ENCODE peak calls at places on chromosomes 3 and 15, in seven cellular contexts. One of them, this sample, is unnamed.

GRCh38 chr3:32934150-32934742 is 17.2 kb upstream of the CCR4 start:
- DNase-seq in fibroblast of the aortic adventitia: peak; percentile 51
- DNase-seq in IMR-90: peak; percentile 13
- DNase-seq in heart left ventricle: no peak
- DNase-seq in dorsolateral prefrontal cortex: peak; percentile 15
- DNase-seq in GM12864: no peak
- DNase-seq in fibroblast of mammary gland: peak; percentile 37
- DNase-seq in this sample: no peak

GRCh38 chr3:56339671-56340070 is 128.6 kb downstream of the ERC2 start:
- DNase-seq in fibroblast of the aortic adventitia: no peak
- DNase-seq in IMR-90: no peak
- DNase-seq in heart left ventricle: no peak
- DNase-seq in dorsolateral prefrontal cortex: no peak
- DNase-seq in GM12864: no peak
- DNase-seq in fibroblast of mammary gland: no peak
- DNase-seq in this sample: no peak

GRCh38 chr3:193396451-193397244 is 18.1 kb upstream of the ATP13A5 start:
- DNase-seq in fibroblast of the aortic adventitia: no peak
- DNase-seq in IMR-90: no peak
- DNase-seq in heart left ventricle: no peak
- DNase-seq in dorsolateral prefrontal cortex: no peak
- DNase-seq in GM12864: no peak
- DNase-seq in fibroblast of mammary gland: peak; percentile 1
- DNase-seq in this sample: no peak

GRCh38 chr3:119637679-119638525 is 22.5 kb downstream of the POPDC2 start:
- DNase-seq in fibroblast of the aortic adventitia: peak; percentile 94
- DNase-seq in IMR-90: peak; percentile 89
- DNase-seq in heart left ventricle: no peak
- DNase-seq in dorsolateral prefrontal cortex: no peak
- DNase-seq in GM12864: no peak
- DNase-seq in fibroblast of mammary gland: peak; percentile 93
- DNase-seq in this sample: peak; percentile 87

GRCh38 chr15:99450896-99451358 is 114.9 kb upstream of the MEF2A start:
- DNase-seq in fibroblast of the aortic adventitia: peak; percentile 27
- DNase-seq in IMR-90: no peak
- DNase-seq in heart left ventricle: peak; percentile 93
- DNase-seq in dorsolateral prefrontal cortex: peak; percentile 55
- DNase-seq in GM12864: peak; percentile 25
- DNase-seq in fibroblast of mammary gland: peak; percentile 75
- DNase-seq in this sample: no peak

GRCh38 chr3:101701696-101702634 is 15.4 kb upstream of the RPL24 start:
- DNase-seq in fibroblast of the aortic adventitia: no peak
- DNase-seq in IMR-90: no peak
- DNase-seq in heart left ventricle: no peak
- DNase-seq in dorsolateral prefrontal cortex: no peak
- DNase-seq in GM12864: no peak
- DNase-seq in fibroblast of mammary gland: no peak
- DNase-seq in this sample: no peak

GRCh38 chr15:48374472-48374871 is 43.2 kb downstream of the DUT start:
- DNase-seq in fibroblast of the aortic adventitia: peak; percentile 87
- DNase-seq in IMR-90: peak; percentile 22
- DNase-seq in heart left ventricle: no peak
- DNase-seq in dorsolateral prefrontal cortex: no peak
- DNase-seq in GM12864: no peak
- DNase-seq in fibroblast of mammary gland: no peak
- DNase-seq in this sample: no peak

GRCh38 chr3:162491957-162492356 is 995.3 kb downstream of the OTOL1 start:
- DNase-seq in fibroblast of the aortic adventitia: peak; percentile 7
- DNase-seq in IMR-90: peak; percentile 36
- DNase-seq in heart left ventricle: no peak
- DNase-seq in dorsolateral prefrontal cortex: no peak
- DNase-seq in GM12864: no peak
- DNase-seq in fibroblast of mammary gland: peak; percentile 34
- DNase-seq in this sample: no peak

GRCh38 chr3:185713015-185713414 is 111.8 kb downstream of the IGF2BP2 start:
- DNase-seq in fibroblast of the aortic adventitia: no peak
- DNase-seq in IMR-90: no peak
- DNase-seq in heart left ventricle: no peak
- DNase-seq in dorsolateral prefrontal cortex: no peak
- DNase-seq in GM12864: no peak
- DNase-seq in fibroblast of mammary gland: no peak
- DNase-seq in this sample: no peak

GRCh38 chr3:177050466-177051237 is 146.6 kb downstream of the TBL1XR1 start:
- DNase-seq in fibroblast of the aortic adventitia: peak; percentile 78
- DNase-seq in IMR-90: peak; percentile 64
- DNase-seq in heart left ventricle: no peak
- DNase-seq in dorsolateral prefrontal cortex: no peak
- DNase-seq in GM12864: no peak
- DNase-seq in fibroblast of mammary gland: peak; percentile 67
- DNase-seq in this sample: peak; percentile 23

GRCh38 chr3:115141018-115141757 is 5.9 kb downstream of the ZBTB20 start:
- DNase-seq in fibroblast of the aortic adventitia: no peak
- DNase-seq in IMR-90: no peak
- DNase-seq in heart left ventricle: no peak
- DNase-seq in dorsolateral prefrontal cortex: no peak
- DNase-seq in GM12864: no peak
- DNase-seq in fibroblast of mammary gland: no peak
- DNase-seq in this sample: no peak

GRCh38 chr15:58039260-58040035 is 26.1 kb downstream of the ALDH1A2 start:
- DNase-seq in fibroblast of the aortic adventitia: no peak
- DNase-seq in IMR-90: no peak
- DNase-seq in heart left ventricle: no peak
- DNase-seq in dorsolateral prefrontal cortex: no peak
- DNase-seq in GM12864: no peak
- DNase-seq in fibroblast of mammary gland: no peak
- DNase-seq in this sample: no peak

GRCh38 chr15:59290311-59291213 is 82.1 kb downstream of the MYO1E start:
- DNase-seq in fibroblast of the aortic adventitia: no peak
- DNase-seq in IMR-90: no peak
- DNase-seq in heart left ventricle: no peak
- DNase-seq in dorsolateral prefrontal cortex: peak; percentile 63
- DNase-seq in GM12864: no peak
- DNase-seq in fibroblast of mammary gland: no peak
- DNase-seq in this sample: no peak
- TF ChIP-seq CTCF in fibroblast of the aortic adventitia: no peak
- TF ChIP-seq CTCF in IMR-90: no peak
- TF ChIP-seq CTCF in heart left ventricle: no peak
- TF ChIP-seq CTCF in dorsolateral prefrontal cortex: no peak
- TF ChIP-seq CTCF in GM12864: peak; percentile 19
- TF ChIP-seq CTCF in fibroblast of mammary gland: no peak
- TF ChIP-seq CTCF in this sample: no peak

GRCh38 chr15:74433592-74434259 is at the start of gene SEMA7A:
- DNase-seq in fibroblast of the aortic adventitia: peak; percentile 69
- DNase-seq in IMR-90: peak; percentile 71
- DNase-seq in heart left ventricle: peak; percentile 86
- DNase-seq in dorsolateral prefrontal cortex: peak; percentile 77
- DNase-seq in GM12864: peak; percentile 59
- DNase-seq in fibroblast of mammary gland: peak; percentile 68
- DNase-seq in this sample: peak; percentile 99
- TF ChIP-seq CTCF in fibroblast of the aortic adventitia: no peak
- TF ChIP-seq CTCF in IMR-90: no peak
- TF ChIP-seq CTCF in heart left ventricle: no peak
- TF ChIP-seq CTCF in dorsolateral prefrontal cortex: no peak
- TF ChIP-seq CTCF in GM12864: no peak
- TF ChIP-seq CTCF in fibroblast of mammary gland: no peak
- TF ChIP-seq CTCF in this sample: no peak

GRCh38 chr15:101277943-101278564 is 769 bp upstream of the SELENOS start:
- DNase-seq in fibroblast of the aortic adventitia: no peak
- DNase-seq in IMR-90: no peak
- DNase-seq in heart left ventricle: no peak
- DNase-seq in dorsolateral prefrontal cortex: no peak
- DNase-seq in GM12864: no peak
- DNase-seq in fibroblast of mammary gland: no peak
- DNase-seq in this sample: no peak

GRCh38 chr15:101275018-101275417 is 2.3 kb downstream of the SELENOS start:
- DNase-seq in fibroblast of the aortic adventitia: no peak
- DNase-seq in IMR-90: no peak
- DNase-seq in heart left ventricle: no peak
- DNase-seq in dorsolateral prefrontal cortex: no peak
- DNase-seq in GM12864: peak; percentile 48
- DNase-seq in fibroblast of mammary gland: no peak
- DNase-seq in this sample: peak; percentile 25

GRCh38 chr15:101277038-101277822 is at the start of gene SELENOS:
- DNase-seq in fibroblast of the aortic adventitia: peak; percentile 86
- DNase-seq in IMR-90: peak; percentile 84
- DNase-seq in heart left ventricle: peak; percentile 94
- DNase-seq in dorsolateral prefrontal cortex: peak; percentile 80
- DNase-seq in GM12864: no peak
- DNase-seq in fibroblast of mammary gland: peak; percentile 81
- DNase-seq in this sample: peak; percentile 98

GRCh38 chr15:101273534-101273933 is 3.8 kb downstream of the SELENOS start:
- DNase-seq in fibroblast of the aortic adventitia: no peak
- DNase-seq in IMR-90: no peak
- DNase-seq in heart left ventricle: no peak
- DNase-seq in dorsolateral prefrontal cortex: no peak
- DNase-seq in GM12864: no peak
- DNase-seq in fibroblast of mammary gland: no peak
- DNase-seq in this sample: no peak

DNA sequence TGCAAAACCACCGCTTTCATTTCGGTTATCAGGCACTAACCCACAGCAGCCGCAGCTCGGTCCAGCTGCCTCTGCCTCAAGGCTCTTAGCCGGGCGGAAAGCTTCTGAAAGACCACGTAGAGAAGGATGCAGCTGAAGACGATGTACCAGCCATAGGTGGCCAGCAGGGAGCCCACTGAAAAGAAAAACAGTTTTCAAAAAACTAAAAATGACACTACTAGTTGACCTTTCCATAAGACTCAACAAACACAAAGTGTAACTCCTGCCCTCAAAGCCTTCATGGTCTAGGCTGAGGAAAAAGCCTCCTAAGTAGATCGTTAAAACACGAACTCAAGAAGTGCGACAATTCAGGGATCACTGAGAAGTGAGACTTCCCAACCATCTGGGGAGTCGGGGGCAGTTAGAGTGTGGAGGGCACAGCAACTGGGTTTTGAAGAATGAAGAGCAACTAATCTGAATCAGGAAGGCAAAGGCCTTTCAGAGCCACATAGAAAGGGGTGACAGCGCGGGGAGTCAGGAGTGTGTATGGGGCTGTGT is 716 bp downstream of the SELENOS start:
- DNase-seq in fibroblast of the aortic adventitia: peak; percentile 51
- DNase-seq in IMR-90: peak; percentile 47
- DNase-seq in heart left ventricle: no peak
- DNase-seq in dorsolateral prefrontal cortex: no peak
- DNase-seq in GM12864: no peak
- DNase-seq in fibroblast of mammary gland: peak; percentile 41
- DNase-seq in this sample: peak; percentile 30
- TF ChIP-seq CTCF in fibroblast of the aortic adventitia: peak; percentile 50
- TF ChIP-seq CTCF in IMR-90: peak; percentile 35
- TF ChIP-seq CTCF in heart left ventricle: no peak
- TF ChIP-seq CTCF in dorsolateral prefrontal cortex: no peak
- TF ChIP-seq CTCF in GM12864: peak; percentile 62
- TF ChIP-seq CTCF in fibroblast of mammary gland: peak; percentile 41
- TF ChIP-seq CTCF in this sample: peak; percentile 45

GRCh38 chr3:127070776-127071175 is 87.9 kb downstream of the PLXNA1 start:
- DNase-seq in fibroblast of the aortic adventitia: no peak
- DNase-seq in IMR-90: no peak
- DNase-seq in heart left ventricle: no peak
- DNase-seq in dorsolateral prefrontal cortex: no peak
- DNase-seq in GM12864: no peak
- DNase-seq in fibroblast of mammary gland: no peak
- DNase-seq in this sample: no peak
- TF ChIP-seq CTCF in fibroblast of the aortic adventitia: no peak
- TF ChIP-seq CTCF in IMR-90: no peak
- TF ChIP-seq CTCF in heart left ventricle: no peak
- TF ChIP-seq CTCF in dorsolateral prefrontal cortex: no peak
- TF ChIP-seq CTCF in GM12864: no peak
- TF ChIP-seq CTCF in fibroblast of mammary gland: no peak
- TF ChIP-seq CTCF in this sample: no peak

DNA sequence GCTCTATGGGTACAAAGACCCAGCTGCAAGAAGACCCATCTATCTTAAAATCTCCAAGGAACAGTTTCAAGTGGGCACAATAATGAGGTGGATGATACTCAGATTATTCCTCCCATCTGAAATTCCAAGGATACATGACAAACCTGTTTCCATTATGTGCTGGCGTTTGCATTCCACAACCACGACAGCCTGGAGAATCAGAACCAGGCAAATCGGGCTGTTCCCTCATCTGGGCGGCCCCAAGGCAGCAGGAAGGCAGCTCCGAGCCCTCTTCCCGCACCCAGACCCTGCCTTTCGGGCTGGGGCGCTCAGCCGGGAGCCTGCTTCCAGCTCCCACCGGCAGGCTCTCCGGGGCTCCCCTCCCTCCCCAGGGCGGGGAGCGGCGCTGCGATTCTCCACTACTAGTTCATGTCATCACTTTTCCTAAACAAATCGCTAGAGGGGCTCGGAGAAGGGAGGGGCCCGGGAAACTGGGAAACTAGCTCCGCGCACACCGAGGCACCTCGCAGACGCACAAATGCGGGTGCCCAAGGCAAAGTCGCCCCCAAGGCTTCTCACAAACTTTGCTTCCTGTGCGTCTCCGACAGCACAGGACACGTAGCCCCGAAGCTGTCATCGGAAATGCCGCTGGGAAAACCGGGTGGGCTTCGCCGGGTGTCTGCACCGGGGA is at the start of gene MGLL:
- DNase-seq in fibroblast of the aortic adventitia: peak; percentile 45
- DNase-seq in IMR-90: peak; percentile 50
- DNase-seq in heart left ventricle: peak; percentile 64
- DNase-seq in dorsolateral prefrontal cortex: peak; percentile 56
- DNase-seq in GM12864: no peak
- DNase-seq in fibroblast of mammary gland: peak; percentile 45
- DNase-seq in this sample: peak; percentile 95
- TF ChIP-seq CTCF in fibroblast of the aortic adventitia: peak; percentile 20
- TF ChIP-seq CTCF in IMR-90: no peak
- TF ChIP-seq CTCF in heart left ventricle: no peak
- TF ChIP-seq CTCF in dorsolateral prefrontal cortex: no peak
- TF ChIP-seq CTCF in GM12864: no peak
- TF ChIP-seq CTCF in fibroblast of mammary gland: no peak
- TF ChIP-seq CTCF in this sample: no peak